ENCODE peak calls at places on chromosomes 3 and 15, in nine cellular contexts. One of them, this sample, is unnamed.

GRCh38 chr3:60841355-60841754 is 409.9 kb downstream of the FHIT start:
- DNase-seq in NCI-H1417: no peak
- DNase-seq in LoVo: no peak
- DNase-seq in germinal center: no peak
- DNase-seq in NCI-H2171 treated with DMSO at 0.1 percent for 48 hours: no peak
- DNase-seq in HT1080: no peak
- DNase-seq in activated CD4-positive, alpha-beta T cell treated with anti-CD3 and anti-CD28 coated beads, Interleukin-2, amount 50 U/mL, for 1 hour: no peak
- DNase-seq in stimulated activated CD4-positive, alpha-beta T cell treated with anti-CD3 and anti-CD28 coated beads, Interleukin-1b, Interleukin-23, amount 100 ng/mL, for 1 hour: no peak
- DNase-seq in activated T-cell treated with anti-CD3 and anti-CD28 coated beads for 1 hour: no peak
- DNase-seq in this sample: no peak

GRCh38 chr15:90705212-90705611 is 11.9 kb upstream of the BLM start:
- DNase-seq in germinal center: no peak
- DNase-seq in activated CD4-positive, alpha-beta T cell treated with anti-CD3 and anti-CD28 coated beads, Interleukin-2, amount 50 U/mL, for 1 hour: no peak
- DNase-seq in NCI-H2171 treated with DMSO at 0.1 percent for 48 hours: no peak
- DNase-seq in NCI-H1417: no peak
- DNase-seq in LoVo: no peak
- DNase-seq in activated T-cell treated with anti-CD3 and anti-CD28 coated beads for 1 hour: no peak
- DNase-seq in HT1080: no peak
- DNase-seq in stimulated activated CD4-positive, alpha-beta T cell treated with anti-CD3 and anti-CD28 coated beads, Interleukin-1b, Interleukin-23, amount 100 ng/mL, for 1 hour: no peak
- DNase-seq in this sample: no peak

GRCh38 chr3:120661106-120661962 is 20.7 kb downstream of the HGD start:
- DNase-seq in LoVo: no peak
- DNase-seq in NCI-H1417: no peak
- DNase-seq in germinal center: no peak
- DNase-seq in activated T-cell treated with anti-CD3 and anti-CD28 coated beads for 1 hour: no peak
- DNase-seq in stimulated activated CD4-positive, alpha-beta T cell treated with anti-CD3 and anti-CD28 coated beads, Interleukin-1b, Interleukin-23, amount 100 ng/mL, for 1 hour: no peak
- DNase-seq in activated CD4-positive, alpha-beta T cell treated with anti-CD3 and anti-CD28 coated beads, Interleukin-2, amount 50 U/mL, for 1 hour: no peak
- DNase-seq in NCI-H2171 treated with DMSO at 0.1 percent for 48 hours: no peak
- DNase-seq in HT1080: no peak
- DNase-seq in this sample: no peak

GRCh38 chr3:107826727-107827126 is 264.1 kb downstream of the CD47 start:
- DNase-seq in germinal center: no peak
- DNase-seq in LoVo: no peak
- DNase-seq in NCI-H2171 treated with DMSO at 0.1 percent for 48 hours: peak
- DNase-seq in HT1080: no peak
- DNase-seq in activated T-cell treated with anti-CD3 and anti-CD28 coated beads for 1 hour: no peak
- DNase-seq in stimulated activated CD4-positive, alpha-beta T cell treated with anti-CD3 and anti-CD28 coated beads, Interleukin-1b, Interleukin-23, amount 100 ng/mL, for 1 hour: no peak
- DNase-seq in activated CD4-positive, alpha-beta T cell treated with anti-CD3 and anti-CD28 coated beads, Interleukin-2, amount 50 U/mL, for 1 hour: no peak
- DNase-seq in NCI-H1417: no peak
- DNase-seq in this sample: no peak

GRCh38 chr3:24145981-24146822 is 201.1 kb downstream of the NR1D2 start:
- DNase-seq in activated CD4-positive, alpha-beta T cell treated with anti-CD3 and anti-CD28 coated beads, Interleukin-2, amount 50 U/mL, for 1 hour: no peak
- DNase-seq in NCI-H1417: no peak
- DNase-seq in activated T-cell treated with anti-CD3 and anti-CD28 coated beads for 1 hour: no peak
- DNase-seq in NCI-H2171 treated with DMSO at 0.1 percent for 48 hours: no peak
- DNase-seq in stimulated activated CD4-positive, alpha-beta T cell treated with anti-CD3 and anti-CD28 coated beads, Interleukin-1b, Interleukin-23, amount 100 ng/mL, for 1 hour: no peak
- DNase-seq in LoVo: peak
- DNase-seq in HT1080: peak
- DNase-seq in germinal center: no peak
- DNase-seq in this sample: peak

GRCh38 chr15:78195735-78196201 is 38.6 kb downstream of the ACSBG1 start:
- DNase-seq in HT1080: peak
- DNase-seq in NCI-H2171 treated with DMSO at 0.1 percent for 48 hours: peak
- DNase-seq in LoVo: peak
- DNase-seq in activated CD4-positive, alpha-beta T cell treated with anti-CD3 and anti-CD28 coated beads, Interleukin-2, amount 50 U/mL, for 1 hour: peak
- DNase-seq in stimulated activated CD4-positive, alpha-beta T cell treated with anti-CD3 and anti-CD28 coated beads, Interleukin-1b, Interleukin-23, amount 100 ng/mL, for 1 hour: peak
- DNase-seq in germinal center: peak
- DNase-seq in activated T-cell treated with anti-CD3 and anti-CD28 coated beads for 1 hour: peak
- DNase-seq in NCI-H1417: peak
- DNase-seq in this sample: no peak

GRCh38 chr15:81398910-81399551 is 25.0 kb upstream of the TMC3 start:
- DNase-seq in activated CD4-positive, alpha-beta T cell treated with anti-CD3 and anti-CD28 coated beads, Interleukin-2, amount 50 U/mL, for 1 hour: no peak
- DNase-seq in HT1080: no peak
- DNase-seq in NCI-H2171 treated with DMSO at 0.1 percent for 48 hours: no peak
- DNase-seq in activated T-cell treated with anti-CD3 and anti-CD28 coated beads for 1 hour: no peak
- DNase-seq in LoVo: peak
- DNase-seq in germinal center: no peak
- DNase-seq in stimulated activated CD4-positive, alpha-beta T cell treated with anti-CD3 and anti-CD28 coated beads, Interleukin-1b, Interleukin-23, amount 100 ng/mL, for 1 hour: no peak
- DNase-seq in NCI-H1417: no peak
- DNase-seq in this sample: no peak

GRCh38 chr15:35000511-35000910 is 12.4 kb upstream of the ZNF770 start:
- DNase-seq in LoVo: peak
- DNase-seq in stimulated activated CD4-positive, alpha-beta T cell treated with anti-CD3 and anti-CD28 coated beads, Interleukin-1b, Interleukin-23, amount 100 ng/mL, for 1 hour: no peak
- DNase-seq in NCI-H2171 treated with DMSO at 0.1 percent for 48 hours: peak
- DNase-seq in HT1080: peak
- DNase-seq in activated T-cell treated with anti-CD3 and anti-CD28 coated beads for 1 hour: no peak
- DNase-seq in germinal center: no peak
- DNase-seq in NCI-H1417: no peak
- DNase-seq in activated CD4-positive, alpha-beta T cell treated with anti-CD3 and anti-CD28 coated beads, Interleukin-2, amount 50 U/mL, for 1 hour: no peak
- DNase-seq in this sample: no peak

GRCh38 chr15:71385469-71385868 is 270.2 kb downstream of the THSD4 start:
- DNase-seq in stimulated activated CD4-positive, alpha-beta T cell treated with anti-CD3 and anti-CD28 coated beads, Interleukin-1b, Interleukin-23, amount 100 ng/mL, for 1 hour: no peak
- DNase-seq in activated CD4-positive, alpha-beta T cell treated with anti-CD3 and anti-CD28 coated beads, Interleukin-2, amount 50 U/mL, for 1 hour: no peak
- DNase-seq in NCI-H1417: no peak
- DNase-seq in germinal center: no peak
- DNase-seq in HT1080: no peak
- DNase-seq in LoVo: no peak
- DNase-seq in activated T-cell treated with anti-CD3 and anti-CD28 coated beads for 1 hour: no peak
- DNase-seq in NCI-H2171 treated with DMSO at 0.1 percent for 48 hours: no peak
- DNase-seq in this sample: no peak

GRCh38 chr15:63826513-63826912 is 7.2 kb downstream of the HERC1 start:
- DNase-seq in activated CD4-positive, alpha-beta T cell treated with anti-CD3 and anti-CD28 coated beads, Interleukin-2, amount 50 U/mL, for 1 hour: no peak
- DNase-seq in NCI-H2171 treated with DMSO at 0.1 percent for 48 hours: no peak
- DNase-seq in germinal center: no peak
- DNase-seq in HT1080: no peak
- DNase-seq in LoVo: no peak
- DNase-seq in activated T-cell treated with anti-CD3 and anti-CD28 coated beads for 1 hour: no peak
- DNase-seq in stimulated activated CD4-positive, alpha-beta T cell treated with anti-CD3 and anti-CD28 coated beads, Interleukin-1b, Interleukin-23, amount 100 ng/mL, for 1 hour: no peak
- DNase-seq in NCI-H1417: no peak
- DNase-seq in this sample: no peak

GRCh38 chr3:43036621-43037331 is 57.7 kb downstream of the GASK1A start:
- DNase-seq in germinal center: no peak
- DNase-seq in activated CD4-positive, alpha-beta T cell treated with anti-CD3 and anti-CD28 coated beads, Interleukin-2, amount 50 U/mL, for 1 hour: no peak
- DNase-seq in LoVo: no peak
- DNase-seq in HT1080: no peak
- DNase-seq in activated T-cell treated with anti-CD3 and anti-CD28 coated beads for 1 hour: no peak
- DNase-seq in NCI-H1417: no peak
- DNase-seq in stimulated activated CD4-positive, alpha-beta T cell treated with anti-CD3 and anti-CD28 coated beads, Interleukin-1b, Interleukin-23, amount 100 ng/mL, for 1 hour: no peak
- DNase-seq in NCI-H2171 treated with DMSO at 0.1 percent for 48 hours: no peak
- DNase-seq in this sample: no peak

GRCh38 chr15:57607570-57608000 is 15.9 kb downstream of the MYZAP start:
- DNase-seq in activated CD4-positive, alpha-beta T cell treated with anti-CD3 and anti-CD28 coated beads, Interleukin-2, amount 50 U/mL, for 1 hour: no peak
- DNase-seq in activated T-cell treated with anti-CD3 and anti-CD28 coated beads for 1 hour: no peak
- DNase-seq in germinal center: no peak
- DNase-seq in LoVo: peak
- DNase-seq in NCI-H2171 treated with DMSO at 0.1 percent for 48 hours: no peak
- DNase-seq in HT1080: peak
- DNase-seq in stimulated activated CD4-positive, alpha-beta T cell treated with anti-CD3 and anti-CD28 coated beads, Interleukin-1b, Interleukin-23, amount 100 ng/mL, for 1 hour: no peak
- DNase-seq in NCI-H1417: no peak
- DNase-seq in this sample: no peak

GRCh38 chr15:64749999-64750657 is 25.3 kb downstream of the RBPMS2 start:
- DNase-seq in activated CD4-positive, alpha-beta T cell treated with anti-CD3 and anti-CD28 coated beads, Interleukin-2, amount 50 U/mL, for 1 hour: no peak
- DNase-seq in germinal center: no peak
- DNase-seq in HT1080: peak
- DNase-seq in NCI-H2171 treated with DMSO at 0.1 percent for 48 hours: no peak
- DNase-seq in NCI-H1417: no peak
- DNase-seq in activated T-cell treated with anti-CD3 and anti-CD28 coated beads for 1 hour: no peak
- DNase-seq in LoVo: no peak
- DNase-seq in stimulated activated CD4-positive, alpha-beta T cell treated with anti-CD3 and anti-CD28 coated beads, Interleukin-1b, Interleukin-23, amount 100 ng/mL, for 1 hour: no peak
- DNase-seq in this sample: no peak

GRCh38 chr3:24522155-24522579 is 27.5 kb upstream of the THRB start:
- DNase-seq in NCI-H1417: peak
- DNase-seq in germinal center: no peak
- DNase-seq in stimulated activated CD4-positive, alpha-beta T cell treated with anti-CD3 and anti-CD28 coated beads, Interleukin-1b, Interleukin-23, amount 100 ng/mL, for 1 hour: no peak
- DNase-seq in activated CD4-positive, alpha-beta T cell treated with anti-CD3 and anti-CD28 coated beads, Interleukin-2, amount 50 U/mL, for 1 hour: no peak
- DNase-seq in HT1080: no peak
- DNase-seq in activated T-cell treated with anti-CD3 and anti-CD28 coated beads for 1 hour: no peak
- DNase-seq in LoVo: no peak
- DNase-seq in NCI-H2171 treated with DMSO at 0.1 percent for 48 hours: no peak
- DNase-seq in this sample: no peak

GRCh38 chr3:158434412-158435038 is 136.5 kb upstream of the MLF1 start:
- DNase-seq in NCI-H1417: peak
- DNase-seq in LoVo: peak
- DNase-seq in activated CD4-positive, alpha-beta T cell treated with anti-CD3 and anti-CD28 coated beads, Interleukin-2, amount 50 U/mL, for 1 hour: peak
- DNase-seq in activated T-cell treated with anti-CD3 and anti-CD28 coated beads for 1 hour: peak
- DNase-seq in NCI-H2171 treated with DMSO at 0.1 percent for 48 hours: peak
- DNase-seq in stimulated activated CD4-positive, alpha-beta T cell treated with anti-CD3 and anti-CD28 coated beads, Interleukin-1b, Interleukin-23, amount 100 ng/mL, for 1 hour: no peak
- DNase-seq in germinal center: peak
- DNase-seq in HT1080: peak
- DNase-seq in this sample: peak

GRCh38 chr3:133535971-133536634 is 37.4 kb upstream of the CDV3 start:
- DNase-seq in HT1080: peak
- DNase-seq in stimulated activated CD4-positive, alpha-beta T cell treated with anti-CD3 and anti-CD28 coated beads, Interleukin-1b, Interleukin-23, amount 100 ng/mL, for 1 hour: no peak
- DNase-seq in NCI-H2171 treated with DMSO at 0.1 percent for 48 hours: no peak
- DNase-seq in NCI-H1417: no peak
- DNase-seq in activated CD4-positive, alpha-beta T cell treated with anti-CD3 and anti-CD28 coated beads, Interleukin-2, amount 50 U/mL, for 1 hour: no peak
- DNase-seq in activated T-cell treated with anti-CD3 and anti-CD28 coated beads for 1 hour: no peak
- DNase-seq in LoVo: peak
- DNase-seq in germinal center: no peak
- DNase-seq in this sample: no peak

GRCh38 chr3:195508185-195508584 is 34.9 kb downstream of the PPP1R2 start:
- DNase-seq in stimulated activated CD4-positive, alpha-beta T cell treated with anti-CD3 and anti-CD28 coated beads, Interleukin-1b, Interleukin-23, amount 100 ng/mL, for 1 hour: no peak
- DNase-seq in activated T-cell treated with anti-CD3 and anti-CD28 coated beads for 1 hour: no peak
- DNase-seq in NCI-H2171 treated with DMSO at 0.1 percent for 48 hours: no peak
- DNase-seq in LoVo: no peak
- DNase-seq in HT1080: no peak
- DNase-seq in germinal center: no peak
- DNase-seq in activated CD4-positive, alpha-beta T cell treated with anti-CD3 and anti-CD28 coated beads, Interleukin-2, amount 50 U/mL, for 1 hour: no peak
- DNase-seq in NCI-H1417: no peak
- DNase-seq in this sample: no peak

GRCh38 chr3:107124885-107125284 is 252.4 kb upstream of the CCDC54 start:
- DNase-seq in LoVo: no peak
- DNase-seq in HT1080: peak
- DNase-seq in activated T-cell treated with anti-CD3 and anti-CD28 coated beads for 1 hour: no peak
- DNase-seq in NCI-H1417: no peak
- DNase-seq in activated CD4-positive, alpha-beta T cell treated with anti-CD3 and anti-CD28 coated beads, Interleukin-2, amount 50 U/mL, for 1 hour: no peak
- DNase-seq in NCI-H2171 treated with DMSO at 0.1 percent for 48 hours: no peak
- DNase-seq in stimulated activated CD4-positive, alpha-beta T cell treated with anti-CD3 and anti-CD28 coated beads, Interleukin-1b, Interleukin-23, amount 100 ng/mL, for 1 hour: no peak
- DNase-seq in germinal center: no peak
- DNase-seq in this sample: no peak

GRCh38 chr3:129446926-129447325 is 6.9 kb downstream of the IFT122 start:
- DNase-seq in activated CD4-positive, alpha-beta T cell treated with anti-CD3 and anti-CD28 coated beads, Interleukin-2, amount 50 U/mL, for 1 hour: no peak
- DNase-seq in NCI-H2171 treated with DMSO at 0.1 percent for 48 hours: no peak
- DNase-seq in LoVo: no peak
- DNase-seq in germinal center: no peak
- DNase-seq in NCI-H1417: no peak
- DNase-seq in HT1080: no peak
- DNase-seq in activated T-cell treated with anti-CD3 and anti-CD28 coated beads for 1 hour: no peak
- DNase-seq in stimulated activated CD4-positive, alpha-beta T cell treated with anti-CD3 and anti-CD28 coated beads, Interleukin-1b, Interleukin-23, amount 100 ng/mL, for 1 hour: no peak
- DNase-seq in this sample: no peak

GRCh38 chr3:140695361-140696061 is 17.6 kb downstream of the TRIM42 start:
- DNase-seq in activated CD4-positive, alpha-beta T cell treated with anti-CD3 and anti-CD28 coated beads, Interleukin-2, amount 50 U/mL, for 1 hour: no peak
- DNase-seq in germinal center: no peak
- DNase-seq in activated T-cell treated with anti-CD3 and anti-CD28 coated beads for 1 hour: no peak
- DNase-seq in NCI-H2171 treated with DMSO at 0.1 percent for 48 hours: no peak
- DNase-seq in HT1080: peak
- DNase-seq in LoVo: no peak
- DNase-seq in stimulated activated CD4-positive, alpha-beta T cell treated with anti-CD3 and anti-CD28 coated beads, Interleukin-1b, Interleukin-23, amount 100 ng/mL, for 1 hour: no peak
- DNase-seq in NCI-H1417: no peak
- DNase-seq in this sample: no peak

GRCh38 chr15:101504866-101505609 is 15.5 kb upstream of the PCSK6 start:
- DNase-seq in activated CD4-positive, alpha-beta T cell treated with anti-CD3 and anti-CD28 coated beads, Interleukin-2, amount 50 U/mL, for 1 hour: no peak
- DNase-seq in NCI-H1417: no peak
- DNase-seq in activated T-cell treated with anti-CD3 and anti-CD28 coated beads for 1 hour: no peak
- DNase-seq in HT1080: no peak
- DNase-seq in NCI-H2171 treated with DMSO at 0.1 percent for 48 hours: no peak
- DNase-seq in germinal center: no peak
- DNase-seq in LoVo: no peak
- DNase-seq in stimulated activated CD4-positive, alpha-beta T cell treated with anti-CD3 and anti-CD28 coated beads, Interleukin-1b, Interleukin-23, amount 100 ng/mL, for 1 hour: no peak
- DNase-seq in this sample: no peak

GRCh38 chr15:44719293-44719999 is 8.1 kb downstream of the B2M start:
- DNase-seq in stimulated activated CD4-positive, alpha-beta T cell treated with anti-CD3 and anti-CD28 coated beads, Interleukin-1b, Interleukin-23, amount 100 ng/mL, for 1 hour: no peak
- DNase-seq in NCI-H2171 treated with DMSO at 0.1 percent for 48 hours: peak
- DNase-seq in activated T-cell treated with anti-CD3 and anti-CD28 coated beads for 1 hour: no peak
- DNase-seq in germinal center: peak
- DNase-seq in LoVo: no peak
- DNase-seq in activated CD4-positive, alpha-beta T cell treated with anti-CD3 and anti-CD28 coated beads, Interleukin-2, amount 50 U/mL, for 1 hour: peak
- DNase-seq in HT1080: peak
- DNase-seq in NCI-H1417: no peak
- DNase-seq in this sample: no peak

This sample was measured in glomerular endothelial cell.